ENCODE peak calls at places on chromosomes 2 and 18, in four cellular contexts. I, L, G and F are unnamed samples.

GRCh38 chr2:28547223-28547860 is 51.5 kb downstream of the PLB1 start:
- DNase-seq in G (no peak), L (peak; percentile 34), I (no peak), F (no peak)

GRCh38 chr2:136386046-136386445 is 268.1 kb upstream of the CXCR4 start:
- DNase-seq in L (peak; percentile 84), I (no peak), G (no peak), F (no peak)

GRCh38 chr18:3114026-3114425 is 101.1 kb upstream of the LPIN2 start:
- DNase-seq in G (no peak), L (no peak), I (no peak), F (no peak)

GRCh38 chr18:73060666-73061270 is 193.0 kb upstream of the NETO1 start:
- DNase-seq in I (no peak), L (no peak), G (no peak), F (no peak)

GRCh38 chr2:31475692-31476091 is 61.1 kb upstream of the XDH start:
- DNase-seq in L (no peak), G (no peak), I (no peak), F (no peak)

GRCh38 chr2:7133521-7133920 is 216.3 kb downstream of the RNF144A start:
- DNase-seq in G (no peak), I (no peak), L (no peak), F (no peak)

GRCh38 chr2:171712051-171712450 is 24.8 kb downstream of the DYNC1I2 start:
- DNase-seq in L (no peak), I (no peak), G (no peak), F (no peak)

GRCh38 chr2:237530472-237531433 is 35.6 kb upstream of the PRLH start:
- DNase-seq in G (no peak), I (no peak), L (no peak), F (no peak)

GRCh38 chr2:223055836-223056235 is 3.8 kb downstream of the KCNE4 start:
- DNase-seq in L (peak; percentile 67), I (no peak), G (no peak), F (no peak)

GRCh38 chr2:19048593-19049264 is 309.7 kb downstream of the OSR1 start:
- DNase-seq in I (no peak), G (no peak), L (no peak), F (no peak)

GRCh38 chr2:62972601-62973000 is 78.0 kb upstream of the OTX1 start:
- DNase-seq in L (no peak), I (no peak), G (no peak), F (no peak)

GRCh38 chr2:66538291-66538690 is 103.4 kb downstream of the MEIS1 start:
- DNase-seq in G (no peak), L (no peak), I (no peak), F (no peak)

GRCh38 chr2:131036696-131037397 is 56.4 kb downstream of the FAM168B start:
- DNase-seq in G (no peak), I (no peak), L (peak; percentile 46), F (no peak)

GRCh38 chr2:8761529-8762164 is 75.8 kb downstream of the KIDINS220 start:
- DNase-seq in L (no peak), G (no peak), I (no peak), F (peak; percentile 66)

GRCh38 chr2:18991177-18992168 is 366.9 kb downstream of the OSR1 start:
- DNase-seq in L (peak; percentile 72), I (no peak), G (no peak), F (no peak)

GRCh38 chr2:105417789-105418475 is 19.1 kb upstream of the FHL2 start:
- DNase-seq in L (no peak), I (no peak), G (no peak), F (peak; percentile 37)

GRCh38 chr18:63062246-63062645 is 257.3 kb downstream of the BCL2 start:
- DNase-seq in I (no peak), L (no peak), G (no peak), F (no peak)

GRCh38 chr18:8011906-8012305 is 444.8 kb downstream of the PTPRM start:
- DNase-seq in I (no peak), G (no peak), L (no peak), F (no peak)

GRCh38 chr2:51717318-51717717 is 685.4 kb upstream of the NRXN1 start:
- DNase-seq in L (no peak), G (no peak), I (no peak), F (no peak)

GRCh38 chr2:70851704-70852103 is 16.1 kb upstream of the CD207 start:
- DNase-seq in G (no peak), L (no peak), I (no peak), F (no peak)

GRCh38 chr2:237473474-237474453 is 13.3 kb upstream of the MLPH start:
- DNase-seq in G (no peak), L (no peak), I (no peak), F (no peak)

GRCh38 chr2:70566906-70567305 is 13.3 kb upstream of the TGFA start:
- DNase-seq in I (no peak), L (no peak), G (no peak), F (no peak)

GRCh38 chr2:61016392-61017002 is 1.0 kb upstream of the PEX13 start:
- DNase-seq in G (peak; percentile 11), L (no peak), I (no peak), F (peak; percentile 59)

GRCh38 chr2:144510206-144510991 is 9.5 kb downstream of the ZEB2 start:
- DNase-seq in L (no peak), G (no peak), I (no peak), F (peak; percentile 60)

GRCh38 chr2:143503280-143503679 is 374.1 kb downstream of the ARHGAP15 start:
- DNase-seq in L (no peak), G (no peak), I (no peak), F (no peak)

GRCh38 chr18:48861181-48861715 is 89.5 kb downstream of the SMAD7 start:
- DNase-seq in I (no peak), L (no peak), G (no peak), F (no peak)

GRCh38 chr2:54122939-54123338 is 7.5 kb downstream of the ACYP2 start:
- DNase-seq in L (peak; percentile 74), G (no peak), I (no peak), F (no peak)

GRCh38 chr2:226366920-226367319 is 432.7 kb downstream of the IRS1 start:
- DNase-seq in L (no peak), I (no peak), G (no peak), F (no peak)

GRCh38 chr18:3983351-3983969 is 471.6 kb downstream of the DLGAP1 start:
- DNase-seq in I (no peak), G (no peak), L (no peak), F (peak; percentile 59)

GRCh38 chr2:220506466-220506865 is 879.0 kb downstream of the SLC4A3 start:
- DNase-seq in I (no peak), G (no peak), L (no peak), F (no peak)

GRCh38 chr18:77984833-77985232 is 735.2 kb downstream of the GALR1 start:
- DNase-seq in L (no peak), G (no peak), I (no peak), F (no peak)

GRCh38 chr2:145752091-145752806 is 1232.3 kb upstream of the ZEB2 start:
- DNase-seq in L (peak; percentile 54), I (peak; percentile 18), G (no peak), F (peak; percentile 81)

GRCh38 chr2:215693269-215693998 is 257.6 kb upstream of the FN1 start:
- DNase-seq in G (no peak), L (no peak), I (no peak), F (no peak)

GRCh38 chr2:15561574-15562344 is 625 bp upstream of the NBAS start:
- DNase-seq in L (no peak), G (no peak), I (no peak), F (peak; percentile 84)

GRCh38 chr2:27849558-27849957 is 40.6 kb downstream of the RBKS start:
- DNase-seq in G (no peak), I (no peak), L (no peak), F (no peak)

GRCh38 chr2:97267411-97268074 is 154.6 kb downstream of the ANKRD36 start:
- DNase-seq in I (peak; percentile 12), G (no peak), L (peak; percentile 53), F (no peak)

GRCh38 chr2:206955253-206955652 is 15.9 kb downstream of the CPO start:
- DNase-seq in L (no peak), I (no peak), G (no peak), F (peak; percentile 5)

GRCh38 chr2:11129598-11130449 is 25.4 kb upstream of the SLC66A3 start:
- DNase-seq in G (peak; percentile 50), L (no peak), I (no peak), F (peak; percentile 24)
- TF ChIP-seq POLR2A in G (no peak), L (no peak), I (no peak), F (no peak)

GRCh38 chr2:201784547-201784946 is 3.8 kb upstream of the ALS2 start:
- DNase-seq in G (no peak), I (no peak), L (no peak), F (peak; percentile 43)

GRCh38 chr2:201777869-201778268 is 2.9 kb downstream of the ALS2 start:
- DNase-seq in I (no peak), L (no peak), G (no peak), F (no peak)

GRCh38 chr2:201779996-201780673 is 598 bp downstream of the ALS2 start:
- DNase-seq in G (no peak), L (peak; percentile 63), I (no peak), F (peak; percentile 81)

GRCh38 chr2:201781583-201782051 is 884 bp upstream of the ALS2 start:
- DNase-seq in I (no peak), G (no peak), L (peak; percentile 73), F (peak; percentile 53)

GRCh38 chr2:201780674-201781582 is at the start of gene ALS2:
- DNase-seq in G (peak; percentile 75), I (peak; percentile 96), L (peak; percentile 99), F (peak; percentile 97)
- TF ChIP-seq POLR2A in G (peak; percentile 60), I (peak; percentile 51), L (peak; percentile 64), F (peak; percentile 83)

GRCh38 chr18:33706391-33706790 is 128.4 kb downstream of the ASXL3 start:
- DNase-seq in L (no peak), G (no peak), I (no peak), F (no peak)
- TF ChIP-seq POLR2A in L (no peak), G (no peak), I (no peak), F (no peak)

GRCh38 chr2:229154381-229154780 is 116.7 kb downstream of the PID1 start:
- DNase-seq in I (no peak), L (no peak), G (no peak), F (no peak)
- TF ChIP-seq POLR2A in I (no peak), L (no peak), G (no peak), F (no peak)